ENCODE peak calls at places on chromosome 19, in nine cellular contexts. B is left ventricle myocardium inferior; I is SK-N-SH; H is CD8-positive, alpha-beta memory T cell; A is body of pancreas; P is thoracic aorta; G is mammary epithelial cell; U is uterus; F is GM23248. O is an unnamed sample.
A peak's percentile ranks its signal among the peaks of the same experiment; 100 is the strongest.

GRCh38 chr19:5697022-5697889 is 7.2 kb downstream of the RPL36 start:
- DNase-seq in H (no peak), I (peak; percentile 41), A (no peak), F (no peak), U (no peak), G (no peak), P (no peak), B (no peak), O (no peak)

GRCh38 chr19:13381827-13382632 is 124.2 kb downstream of the CACNA1A start:
- DNase-seq in B (no peak), G (no peak), P (no peak), F (no peak), I (no peak), U (no peak), A (no peak), H (no peak), O (no peak)

GRCh38 chr19:13042443-13043130 is 47.3 kb downstream of the NFIX start:
- DNase-seq in F (peak; percentile 65), G (no peak), U (no peak), B (no peak), A (no peak), P (no peak), H (no peak), I (no peak), O (no peak)

GRCh38 chr19:56403261-56403660 is 871 bp upstream of the ZNF583 start:
- DNase-seq in A (no peak), P (no peak), U (no peak), I (no peak), F (peak; percentile 39), B (no peak), H (no peak), G (no peak), O (no peak)

GRCh38 chr19:49362048-49362925 is at the start of gene TEAD2:
- DNase-seq in B (peak; percentile 86), P (no peak), U (peak; percentile 85), H (no peak), G (peak; percentile 43), F (peak; percentile 77), A (peak; percentile 69), I (peak; percentile 69), O (no peak)

GRCh38 chr19:37362733-37363132 is 8.2 kb upstream of the ZNF527 start:
- DNase-seq in A (no peak), G (no peak), P (no peak), F (peak; percentile 11), I (peak; percentile 14), U (no peak), B (no peak), H (no peak), O (no peak)

GRCh38 chr19:4115050-4115817 is 8.7 kb downstream of the MAP2K2 start:
- DNase-seq in P (no peak), A (no peak), U (no peak), I (peak; percentile 7), B (peak; percentile 46), H (peak; percentile 85), G (no peak), F (no peak), O (no peak)

GRCh38 chr19:23436318-23436717 is 41.0 kb upstream of the ZNF91 start:
- DNase-seq in A (no peak), U (no peak), H (no peak), I (no peak), G (no peak), B (no peak), F (no peak), P (no peak), O (no peak)

GRCh38 chr19:879711-880438 is 13.1 kb downstream of the MED16 start:
- DNase-seq in B (no peak), I (no peak), A (no peak), H (no peak), U (no peak), P (no peak), F (no peak), G (no peak), O (no peak)

GRCh38 chr19:40605201-40605971 is 4.2 kb downstream of the LTBP4 start:
- DNase-seq in B (peak; percentile 72), H (peak; percentile 89), G (peak; percentile 95), P (no peak), U (peak; percentile 75), I (peak; percentile 78), A (peak; percentile 83), F (peak; percentile 82), O (no peak)
- H3K4me3 ChIP-seq in B (peak overlapping the region; percentile 85), H (peak overlapping the region; percentile 80), G (peak overlapping the region; percentile 60), P (peak overlapping the region; percentile 91), U (peak overlapping the region; percentile 5), I (peak overlapping the region; percentile 62), A (peak overlapping the region; percentile 18), F (peak overlapping the region; percentile 72), O (peak overlapping the region; percentile 75)

GRCh38 chr19:50406829-50407228 is 11.9 kb upstream of the SPIB start:
- DNase-seq in F (no peak), U (no peak), G (no peak), P (no peak), I (no peak), B (no peak), H (no peak), A (no peak), O (no peak)

GRCh38 chr19:50406156-50406820 is 12.4 kb upstream of the SPIB start:
- DNase-seq in U (no peak), G (no peak), I (no peak), P (no peak), A (no peak), F (no peak), B (no peak), H (no peak), O (no peak)

GRCh38 chr19:50410109-50410508 is 8.6 kb upstream of the SPIB start:
- DNase-seq in A (no peak), B (no peak), F (no peak), P (no peak), I (no peak), G (no peak), U (no peak), H (no peak), O (no peak)

GRCh38 chr19:50412419-50412818 is 6.3 kb upstream of the SPIB start:
- DNase-seq in I (no peak), A (no peak), U (no peak), H (no peak), G (no peak), F (no peak), P (no peak), B (no peak), O (no peak)

DNA sequence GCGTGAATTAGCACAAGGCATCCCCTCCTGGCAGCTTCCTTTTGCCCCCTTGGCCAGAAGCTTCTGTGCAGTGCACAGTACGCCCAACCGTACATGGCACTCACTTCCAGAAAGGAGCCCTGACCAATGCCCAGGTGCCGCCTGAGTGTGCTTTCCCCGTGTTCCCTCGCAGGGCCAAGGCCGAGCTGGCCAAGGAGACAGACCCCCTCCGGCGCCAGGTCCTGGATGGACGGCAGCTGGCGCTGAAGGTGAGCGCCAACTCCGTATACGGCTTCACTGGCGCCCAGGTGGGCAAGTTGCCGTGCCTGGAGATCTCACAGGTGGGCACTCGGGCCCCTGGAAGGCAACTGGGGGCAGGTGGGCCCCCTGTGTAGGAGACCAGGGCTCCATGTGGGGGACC is 9.4 kb upstream of the SPIB start:
- DNase-seq in I (no peak), U (no peak), B (no peak), A (no peak), F (no peak), P (no peak), H (no peak), G (no peak), O (no peak)
- H3K36me3 ChIP-seq in I (no peaks in the 10 kb centered on the region), U (no peaks in the 10 kb centered on the region), B (peaks cover 21% of the 10 kb centered on the region), A (no peaks in the 10 kb centered on the region), F (no peaks in the 10 kb centered on the region), P (peaks cover 15% of the 10 kb centered on the region), H (no peaks in the 10 kb centered on the region), G (peaks cover 9% of the 10 kb centered on the region), O (peaks cover 19% of the 10 kb centered on the region)

DNA sequence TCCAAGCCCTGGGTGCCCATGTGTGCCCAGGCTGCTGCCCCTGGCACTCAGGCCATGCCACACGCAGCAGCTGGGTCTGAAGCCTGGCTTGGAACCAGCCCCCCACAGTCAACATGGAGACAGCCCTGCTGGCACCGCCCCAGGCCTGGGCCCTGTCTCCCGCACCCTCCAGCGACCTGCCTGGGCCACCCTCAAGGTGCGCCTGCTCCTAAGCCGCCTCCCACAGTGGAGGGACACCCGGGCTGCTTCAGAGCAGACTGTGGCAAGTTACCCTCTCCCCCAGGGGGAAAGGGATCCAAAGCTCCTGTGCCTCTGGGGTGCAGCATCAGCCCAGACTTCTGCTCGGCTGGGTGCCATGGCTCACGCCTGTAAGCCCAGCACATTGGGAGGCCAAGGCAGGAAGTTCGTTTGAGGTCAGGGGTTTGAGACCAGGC is 15.8 kb downstream of the ELL start:
- DNase-seq in G (no peak), H (peak; percentile 61), F (no peak), A (no peak), B (peak; percentile 45), P (no peak), U (no peak), I (no peak), O (no peak)
- H3K27ac ChIP-seq in G (no peak overlapping the region), H (peak overlapping the region; percentile 58), F (no peak overlapping the region), A (no peak overlapping the region), B (peak overlapping the region; percentile 94), P (peak overlapping the region; percentile 53), U (peak overlapping the region; percentile 19), I (peak overlapping the region; percentile 2), O (no peak overlapping the region)

GRCh38 chr19:7942981-7943443 is 454 bp downstream of the TIMM44 start:
- DNase-seq in F (peak; percentile 50), A (no peak), B (no peak), P (no peak), I (peak; percentile 69), U (no peak), H (no peak), G (peak; percentile 18), O (no peak)

GRCh38 chr19:7940841-7941240 is 2.6 kb downstream of the TIMM44 start:
- DNase-seq in B (no peak), A (no peak), U (no peak), P (no peak), G (no peak), F (no peak), I (no peak), H (no peak), O (no peak)

GRCh38 chr19:7943444-7944176 is at the start of gene TIMM44:
- DNase-seq in A (peak; percentile 99), G (peak; percentile 100), P (peak; percentile 95), U (peak; percentile 99), B (peak; percentile 99), H (peak; percentile 99), F (peak; percentile 100), I (peak; percentile 97), O (peak; percentile 95)

GRCh38 chr19:7944177-7944761 is 803 bp upstream of the TIMM44 start:
- DNase-seq in F (peak; percentile 97), H (peak; percentile 88), G (peak; percentile 80), B (peak; percentile 86), I (peak; percentile 84), U (peak; percentile 82), P (peak; percentile 82), A (peak; percentile 86), O (peak; percentile 95)

DNA sequence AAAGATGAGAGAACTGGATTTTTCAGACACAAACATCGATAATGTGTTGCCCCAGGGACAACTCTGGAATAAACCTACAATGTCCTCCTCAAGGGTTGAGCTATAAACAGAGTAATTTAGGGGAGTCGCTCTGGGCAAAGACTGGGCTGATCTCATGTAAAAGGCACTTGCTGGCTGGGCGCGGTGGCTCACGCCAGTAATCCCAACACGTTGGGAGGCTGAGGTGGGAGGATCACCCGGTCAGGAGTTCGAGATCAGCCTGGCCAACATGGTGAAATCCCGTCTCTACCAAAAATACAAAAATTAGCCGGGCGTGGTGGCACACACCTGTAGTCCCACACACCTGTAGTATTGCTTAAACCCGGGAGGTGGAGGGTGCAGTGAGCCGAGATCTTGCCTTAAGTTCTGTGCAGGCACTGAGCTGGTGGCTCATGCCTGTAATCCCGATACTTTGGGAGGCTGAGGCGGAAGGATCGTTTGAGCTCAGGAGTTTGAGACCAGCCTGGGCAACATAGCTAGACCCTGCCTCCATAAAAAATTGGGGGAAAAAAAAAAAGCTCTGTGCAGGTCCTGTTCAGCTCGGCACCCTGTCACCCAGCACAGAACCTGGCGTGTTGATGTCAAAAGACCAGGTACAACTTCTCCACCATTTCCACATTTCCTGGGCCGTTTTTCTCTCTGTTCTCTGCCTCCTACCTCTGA is 1.4 kb downstream of the TIMM44 start:
- DNase-seq in F (no peak), G (no peak), P (no peak), B (no peak), H (no peak), A (no peak), U (no peak), I (no peak), O (no peak)
- H3K4me3 ChIP-seq in F (peak overlapping the region; percentile 96), G (peak overlapping the region; percentile 89), P (peak overlapping the region; percentile 84), B (peak overlapping the region; percentile 75), H (no peak overlapping the region), A (no peak overlapping the region), U (no peak overlapping the region), I (peak overlapping the region; percentile 74), O (peak overlapping the region; percentile 86)

O was measured in SK-N-MC.